ENCODE peak calls at places on chromosomes 2 and 18, in eight cellular contexts. One of them, this sample, is unnamed.

GRCh38 chr18:49399003-49399402 is 61.4 kb downstream of the DYM start:
- ATAC-seq in upper lobe of right lung: peak; percentile 89
- ATAC-seq in esophagus mucosa: peak; percentile 39
- ATAC-seq in Right ventricle myocardium inferior: peak; percentile 52
- ATAC-seq in lung: peak; percentile 66
- ATAC-seq in pancreas: no peak
- ATAC-seq in stimulated activated effector memory CD8-positive, alpha-beta T cell treated with anti-CD3 and anti-CD28 coated beads, Interleukin-12 subunit alpha, Interleukin-12 subunit beta, amount 100 ng/mL, for 72 hours: peak; percentile 71
- ATAC-seq in stimulated activated naive CD8-positive, alpha-beta T cell treated with anti-CD3 and anti-CD28 coated beads, Interleukin-15, Interleukin-2, amounts not matched to agents 100 U/mL and 50 U/mL, for 24 hours: no peak
- ATAC-seq in this sample: no peak

GRCh38 chr2:143960177-143960576 is 559.7 kb downstream of the ZEB2 start:
- ATAC-seq in stimulated activated effector memory CD8-positive, alpha-beta T cell treated with anti-CD3 and anti-CD28 coated beads, Interleukin-12 subunit alpha, Interleukin-12 subunit beta, amount 100 ng/mL, for 72 hours: no peak
- ATAC-seq in stimulated activated naive CD8-positive, alpha-beta T cell treated with anti-CD3 and anti-CD28 coated beads, Interleukin-15, Interleukin-2, amounts not matched to agents 100 U/mL and 50 U/mL, for 24 hours: no peak
- ATAC-seq in upper lobe of right lung: no peak
- ATAC-seq in lung: no peak
- ATAC-seq in esophagus mucosa: no peak
- ATAC-seq in Right ventricle myocardium inferior: no peak
- ATAC-seq in pancreas: no peak
- ATAC-seq in this sample: no peak

GRCh38 chr2:105689484-105689883 is 55.2 kb upstream of the NCK2 start:
- ATAC-seq in lung: no peak
- ATAC-seq in upper lobe of right lung: no peak
- ATAC-seq in esophagus mucosa: no peak
- ATAC-seq in stimulated activated naive CD8-positive, alpha-beta T cell treated with anti-CD3 and anti-CD28 coated beads, Interleukin-15, Interleukin-2, amounts not matched to agents 100 U/mL and 50 U/mL, for 24 hours: no peak
- ATAC-seq in Right ventricle myocardium inferior: no peak
- ATAC-seq in stimulated activated effector memory CD8-positive, alpha-beta T cell treated with anti-CD3 and anti-CD28 coated beads, Interleukin-12 subunit alpha, Interleukin-12 subunit beta, amount 100 ng/mL, for 72 hours: no peak
- ATAC-seq in pancreas: no peak
- ATAC-seq in this sample: no peak

GRCh38 chr2:237304763-237305514 is 109.0 kb downstream of the COL6A3 start:
- ATAC-seq in stimulated activated naive CD8-positive, alpha-beta T cell treated with anti-CD3 and anti-CD28 coated beads, Interleukin-15, Interleukin-2, amounts not matched to agents 100 U/mL and 50 U/mL, for 24 hours: no peak
- ATAC-seq in esophagus mucosa: peak; percentile 56
- ATAC-seq in Right ventricle myocardium inferior: no peak
- ATAC-seq in lung: no peak
- ATAC-seq in pancreas: no peak
- ATAC-seq in stimulated activated effector memory CD8-positive, alpha-beta T cell treated with anti-CD3 and anti-CD28 coated beads, Interleukin-12 subunit alpha, Interleukin-12 subunit beta, amount 100 ng/mL, for 72 hours: no peak
- ATAC-seq in upper lobe of right lung: no peak
- ATAC-seq in this sample: no peak

GRCh38 chr18:58208207-58208944 is 164.3 kb downstream of the NEDD4L start:
- ATAC-seq in Right ventricle myocardium inferior: no peak
- ATAC-seq in pancreas: no peak
- ATAC-seq in stimulated activated naive CD8-positive, alpha-beta T cell treated with anti-CD3 and anti-CD28 coated beads, Interleukin-15, Interleukin-2, amounts not matched to agents 100 U/mL and 50 U/mL, for 24 hours: no peak
- ATAC-seq in esophagus mucosa: no peak
- ATAC-seq in upper lobe of right lung: no peak
- ATAC-seq in stimulated activated effector memory CD8-positive, alpha-beta T cell treated with anti-CD3 and anti-CD28 coated beads, Interleukin-12 subunit alpha, Interleukin-12 subunit beta, amount 100 ng/mL, for 72 hours: no peak
- ATAC-seq in lung: no peak
- ATAC-seq in this sample: no peak

GRCh38 chr2:168801961-168802824 is at the start of gene NOSTRIN:
- ATAC-seq in stimulated activated effector memory CD8-positive, alpha-beta T cell treated with anti-CD3 and anti-CD28 coated beads, Interleukin-12 subunit alpha, Interleukin-12 subunit beta, amount 100 ng/mL, for 72 hours: no peak
- ATAC-seq in upper lobe of right lung: peak; percentile 88
- ATAC-seq in pancreas: peak; percentile 82
- ATAC-seq in lung: peak; percentile 43
- ATAC-seq in esophagus mucosa: peak; percentile 53
- ATAC-seq in stimulated activated naive CD8-positive, alpha-beta T cell treated with anti-CD3 and anti-CD28 coated beads, Interleukin-15, Interleukin-2, amounts not matched to agents 100 U/mL and 50 U/mL, for 24 hours: no peak
- ATAC-seq in Right ventricle myocardium inferior: peak; percentile 77
- ATAC-seq in this sample: no peak

GRCh38 chr2:241036964-241037421 is 38.6 kb downstream of the SNED1 start:
- ATAC-seq in stimulated activated naive CD8-positive, alpha-beta T cell treated with anti-CD3 and anti-CD28 coated beads, Interleukin-15, Interleukin-2, amounts not matched to agents 100 U/mL and 50 U/mL, for 24 hours: peak; percentile 7
- ATAC-seq in lung: no peak
- ATAC-seq in Right ventricle myocardium inferior: no peak
- ATAC-seq in stimulated activated effector memory CD8-positive, alpha-beta T cell treated with anti-CD3 and anti-CD28 coated beads, Interleukin-12 subunit alpha, Interleukin-12 subunit beta, amount 100 ng/mL, for 72 hours: peak; percentile 42
- ATAC-seq in pancreas: no peak
- ATAC-seq in upper lobe of right lung: no peak
- ATAC-seq in esophagus mucosa: peak; percentile 15
- ATAC-seq in this sample: peak; percentile 15

GRCh38 chr2:105870858-105871257 is 126.1 kb downstream of the NCK2 start:
- ATAC-seq in stimulated activated naive CD8-positive, alpha-beta T cell treated with anti-CD3 and anti-CD28 coated beads, Interleukin-15, Interleukin-2, amounts not matched to agents 100 U/mL and 50 U/mL, for 24 hours: no peak
- ATAC-seq in upper lobe of right lung: no peak
- ATAC-seq in esophagus mucosa: no peak
- ATAC-seq in pancreas: no peak
- ATAC-seq in lung: no peak
- ATAC-seq in Right ventricle myocardium inferior: no peak
- ATAC-seq in stimulated activated effector memory CD8-positive, alpha-beta T cell treated with anti-CD3 and anti-CD28 coated beads, Interleukin-12 subunit alpha, Interleukin-12 subunit beta, amount 100 ng/mL, for 72 hours: no peak
- ATAC-seq in this sample: no peak

GRCh38 chr2:112156152-112156986 is 18.2 kb downstream of the FBLN7 start:
- ATAC-seq in lung: no peak
- ATAC-seq in esophagus mucosa: no peak
- ATAC-seq in upper lobe of right lung: no peak
- ATAC-seq in stimulated activated naive CD8-positive, alpha-beta T cell treated with anti-CD3 and anti-CD28 coated beads, Interleukin-15, Interleukin-2, amounts not matched to agents 100 U/mL and 50 U/mL, for 24 hours: peak; percentile 64
- ATAC-seq in Right ventricle myocardium inferior: no peak
- ATAC-seq in stimulated activated effector memory CD8-positive, alpha-beta T cell treated with anti-CD3 and anti-CD28 coated beads, Interleukin-12 subunit alpha, Interleukin-12 subunit beta, amount 100 ng/mL, for 72 hours: peak; percentile 63
- ATAC-seq in pancreas: no peak
- ATAC-seq in this sample: peak; percentile 25

GRCh38 chr2:191051825-191052778 is 38.1 kb upstream of the STAT1 start:
- ATAC-seq in stimulated activated effector memory CD8-positive, alpha-beta T cell treated with anti-CD3 and anti-CD28 coated beads, Interleukin-12 subunit alpha, Interleukin-12 subunit beta, amount 100 ng/mL, for 72 hours: peak; percentile 61
- ATAC-seq in pancreas: peak; percentile 50
- ATAC-seq in upper lobe of right lung: peak; percentile 83
- ATAC-seq in lung: peak; percentile 34
- ATAC-seq in esophagus mucosa: peak; percentile 50
- ATAC-seq in stimulated activated naive CD8-positive, alpha-beta T cell treated with anti-CD3 and anti-CD28 coated beads, Interleukin-15, Interleukin-2, amounts not matched to agents 100 U/mL and 50 U/mL, for 24 hours: no peak
- ATAC-seq in Right ventricle myocardium inferior: no peak
- ATAC-seq in this sample: peak; percentile 51

GRCh38 chr2:7609556-7610323 is 692.5 kb downstream of the RNF144A start:
- ATAC-seq in Right ventricle myocardium inferior: no peak
- ATAC-seq in esophagus mucosa: no peak
- ATAC-seq in pancreas: no peak
- ATAC-seq in stimulated activated effector memory CD8-positive, alpha-beta T cell treated with anti-CD3 and anti-CD28 coated beads, Interleukin-12 subunit alpha, Interleukin-12 subunit beta, amount 100 ng/mL, for 72 hours: no peak
- ATAC-seq in lung: no peak
- ATAC-seq in stimulated activated naive CD8-positive, alpha-beta T cell treated with anti-CD3 and anti-CD28 coated beads, Interleukin-15, Interleukin-2, amounts not matched to agents 100 U/mL and 50 U/mL, for 24 hours: no peak
- ATAC-seq in upper lobe of right lung: no peak
- ATAC-seq in this sample: peak; percentile 13

GRCh38 chr2:217539126-217539525 is 463.7 kb downstream of the TNS1 start:
- ATAC-seq in upper lobe of right lung: no peak
- ATAC-seq in esophagus mucosa: no peak
- ATAC-seq in pancreas: no peak
- ATAC-seq in stimulated activated naive CD8-positive, alpha-beta T cell treated with anti-CD3 and anti-CD28 coated beads, Interleukin-15, Interleukin-2, amounts not matched to agents 100 U/mL and 50 U/mL, for 24 hours: no peak
- ATAC-seq in stimulated activated effector memory CD8-positive, alpha-beta T cell treated with anti-CD3 and anti-CD28 coated beads, Interleukin-12 subunit alpha, Interleukin-12 subunit beta, amount 100 ng/mL, for 72 hours: no peak
- ATAC-seq in lung: no peak
- ATAC-seq in Right ventricle myocardium inferior: no peak
- ATAC-seq in this sample: no peak

GRCh38 chr2:176910828-176911227 is 301.8 kb upstream of the HNRNPA3 start:
- ATAC-seq in esophagus mucosa: no peak
- ATAC-seq in stimulated activated naive CD8-positive, alpha-beta T cell treated with anti-CD3 and anti-CD28 coated beads, Interleukin-15, Interleukin-2, amounts not matched to agents 100 U/mL and 50 U/mL, for 24 hours: peak; percentile 59
- ATAC-seq in lung: no peak
- ATAC-seq in pancreas: no peak
- ATAC-seq in stimulated activated effector memory CD8-positive, alpha-beta T cell treated with anti-CD3 and anti-CD28 coated beads, Interleukin-12 subunit alpha, Interleukin-12 subunit beta, amount 100 ng/mL, for 72 hours: peak; percentile 46
- ATAC-seq in upper lobe of right lung: no peak
- ATAC-seq in Right ventricle myocardium inferior: no peak
- ATAC-seq in this sample: no peak

This sample was measured in activated CD4-positive, CD25-positive, alpha-beta regulatory T cell treated with anti-CD3 and anti-CD28 coated beads, Interleukin-2, amount 50 U/mL, for 24 hours.